ENCODE peak calls at places on chromosome 5, in four cellular contexts. P is H1, S is GM12878, Q is HepG2. Z is an unnamed sample.
A peak's percentile ranks its signal among the peaks of the same experiment; 100 is the strongest.

GRCh38 chr5:18807256-18808193 is 1173.3 kb downstream of the TAF11L14 start:
- DNase-seq in S (no peak), Q (no peak), P (no peak), Z (no peak)

GRCh38 chr5:43889238-43889637 is 286.3 kb downstream of the NNT start:
- DNase-seq in S (no peak), Q (no peak), P (no peak), Z (no peak)

GRCh38 chr5:6496207-6496584 is 47.5 kb downstream of the UBE2QL1 start:
- DNase-seq in S (peak; percentile 97), P (no peak), Q (no peak), Z (no peak)

GRCh38 chr5:141182248-141182647 is at the start of gene PCDHB16:
- DNase-seq in P (peak; percentile 78), S (no peak), Q (peak; percentile 53), Z (peak; percentile 40)

GRCh38 chr5:160923927-160924705 is 72.1 kb upstream of the ATP10B start:
- DNase-seq in S (no peak), P (no peak), Q (peak; percentile 67), Z (peak; percentile 20)

GRCh38 chr5:61933787-61934626 is 372.0 kb upstream of the KIF2A start:
- DNase-seq in Q (peak; percentile 44), P (peak; percentile 69), S (peak; percentile 7), Z (peak; percentile 56)

GRCh38 chr5:122419195-122419894 is 107.3 kb downstream of the SNCAIP start:
- DNase-seq in S (no peak), P (no peak), Q (no peak), Z (no peak)

GRCh38 chr5:88804444-88804843 is 78.5 kb downstream of the MEF2C start:
- DNase-seq in Q (no peak), P (no peak), S (no peak), Z (no peak)

GRCh38 chr5:120413706-120414105 is 50.4 kb upstream of the PRR16 start:
- DNase-seq in S (no peak), P (no peak), Q (no peak), Z (no peak)

GRCh38 chr5:169650701-169651331 is 13.7 kb downstream of the DOCK2 start:
- DNase-seq in Q (no peak), P (no peak), S (peak; percentile 76), Z (no peak)

GRCh38 chr5:142984016-142984415 is 213.8 kb downstream of the ARHGAP26 start:
- DNase-seq in P (no peak), Q (no peak), S (no peak), Z (no peak)

GRCh38 chr5:137617806-137618205 is 118.1 kb downstream of the KLHL3 start:
- DNase-seq in S (no peak), Q (no peak), P (no peak), Z (no peak)

GRCh38 chr5:159449925-159450324 is 119.6 kb upstream of the IL12B start:
- DNase-seq in S (no peak), Q (no peak), P (no peak), Z (no peak)

GRCh38 chr5:1294839-1295649 is at the start of gene TERT:
- DNase-seq in Q (no peak), S (no peak), P (peak; percentile 93), Z (no peak)

GRCh38 chr5:135242496-135243193 is 156.4 kb downstream of the MACROH2A1 start:
- DNase-seq in S (no peak), P (no peak), Q (no peak), Z (no peak)

GRCh38 chr5:94267350-94267899 is 351.0 kb downstream of the KIAA0825 start:
- DNase-seq in Q (no peak), S (no peak), P (no peak), Z (no peak)

GRCh38 chr5:173293817-173294672 is 34.2 kb downstream of the STC2 start:
- DNase-seq in Q (peak; percentile 78), S (peak; percentile 35), P (peak; percentile 91), Z (no peak)

GRCh38 chr5:108461628-108462367 is 79.9 kb upstream of the FBXL17 start:
- DNase-seq in S (no peak), Q (no peak), P (no peak), Z (no peak)

GRCh38 chr5:15785636-15786035 is 285.7 kb downstream of the FBXL7 start:
- DNase-seq in P (no peak), S (no peak), Q (no peak), Z (no peak)

GRCh38 chr5:103938151-103938671 is 375.6 kb upstream of the NUDT12 start:
- DNase-seq in Q (no peak), P (no peak), S (no peak), Z (no peak)

DNA sequence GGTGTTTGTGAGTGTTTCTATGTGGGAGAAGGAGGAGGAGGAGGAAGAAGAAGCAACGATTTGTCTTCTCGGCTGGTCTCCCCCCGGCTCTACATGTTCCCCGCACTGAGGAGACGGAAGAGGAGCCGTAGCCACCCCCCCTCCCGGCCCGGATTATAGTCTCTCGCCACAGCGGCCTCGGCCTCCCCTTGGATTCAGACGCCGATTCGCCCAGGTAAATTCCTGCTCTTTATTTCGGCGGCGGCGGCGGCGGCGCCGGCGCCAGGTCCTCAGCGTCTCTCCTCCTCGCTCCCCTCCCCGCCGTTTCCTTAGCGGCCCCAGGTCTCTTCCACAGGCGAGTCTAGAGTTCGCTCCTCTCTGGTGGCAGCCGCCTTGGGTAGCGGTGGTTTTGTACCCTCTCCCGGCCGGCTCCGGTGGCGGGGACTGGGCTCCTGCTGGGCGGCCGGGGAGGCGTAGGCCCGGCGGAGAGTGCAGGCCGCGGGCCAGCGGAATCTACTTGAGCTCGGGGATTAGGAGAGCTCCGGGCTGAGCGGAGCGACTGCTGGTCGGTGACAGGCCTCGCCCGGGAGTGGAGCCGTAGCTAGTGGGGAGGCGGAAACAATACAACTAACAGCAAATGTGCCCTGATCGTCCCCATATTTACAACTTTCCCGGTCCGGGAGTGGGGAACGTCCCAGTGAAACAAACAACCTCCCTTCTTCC is 547 bp downstream of the NIPBL start:
- DNase-seq in S (no peak), P (peak; percentile 76), Q (peak; percentile 21), Z (no peak)
- H3K4me3 ChIP-seq in S (peak overlapping the region; percentile 95), P (peak overlapping the region; percentile 73), Q (peak overlapping the region; percentile 94), Z (peak overlapping the region; percentile 86)

DNA sequence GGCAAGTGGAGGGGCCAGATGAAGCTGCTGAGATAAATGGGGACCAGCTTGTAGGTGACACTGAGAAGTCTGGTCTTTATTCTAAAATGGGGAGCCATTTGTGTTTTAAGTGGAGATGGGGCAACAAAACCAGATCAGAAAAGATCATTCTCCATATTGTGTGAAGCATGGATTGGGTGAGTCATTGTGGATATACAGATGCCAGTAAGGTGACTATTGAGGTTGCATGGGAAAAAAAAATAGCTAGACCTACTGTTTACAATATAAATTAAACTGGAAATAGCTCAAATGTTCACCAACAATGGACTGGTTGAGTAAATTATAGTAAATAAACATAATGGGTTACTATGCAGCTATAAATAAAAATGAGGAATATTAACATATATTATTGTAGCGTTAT is 5.4 kb upstream of the MAP1B start:
- DNase-seq in S (no peak), Q (no peak), P (no peak), Z (no peak)
- TF ChIP-seq SUZ12 in S (no peak), Q (no peak), P (no peak), Z (no peak)

DNA sequence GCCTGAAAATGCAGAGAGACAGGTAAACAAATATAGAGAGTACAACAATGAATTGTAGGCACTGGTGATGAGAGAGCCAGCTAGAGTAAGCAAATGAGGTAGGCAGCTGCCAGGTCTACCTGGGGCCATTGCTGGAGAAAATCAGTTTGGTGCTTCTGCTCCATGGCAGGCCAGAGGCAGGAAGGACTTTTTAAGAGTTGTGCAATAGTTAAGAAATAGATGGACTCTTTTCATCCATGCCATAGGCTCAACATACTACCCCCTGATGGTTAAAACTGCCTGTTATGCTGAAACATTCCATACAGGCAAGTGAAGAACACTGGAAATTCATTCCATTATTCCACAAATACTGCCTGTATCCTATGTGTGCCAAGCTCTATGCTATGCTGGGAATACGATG is 86.5 kb upstream of the CCDC112 start:
- DNase-seq in S (no peak), P (no peak), Q (no peak), Z (no peak)
- H3K9me3 ChIP-seq in S (no peaks in the 10 kb centered on the region), P (no peaks in the 10 kb centered on the region), Q (no peaks in the 10 kb centered on the region), Z (no peaks in the 10 kb centered on the region)

GRCh38 chr5:176816043-176816745 is 5.8 kb downstream of the UNC5A start:
- DNase-seq in S (no peak), Q (no peak), P (no peak), Z (no peak)

GRCh38 chr5:176818391-176819098 is 8.2 kb downstream of the UNC5A start:
- DNase-seq in Q (peak; percentile 42), S (peak; percentile 34), P (no peak), Z (no peak)

GRCh38 chr5:176816791-176817272 is 6.5 kb downstream of the UNC5A start:
- DNase-seq in P (peak; percentile 58), Q (no peak), S (no peak), Z (no peak)

GRCh38 chr5:176817864-176818377 is 7.6 kb downstream of the UNC5A start:
- DNase-seq in Q (no peak), P (peak; percentile 79), S (no peak), Z (peak; percentile 40)

GRCh38 chr5:176817369-176817841 is 7.0 kb downstream of the UNC5A start:
- DNase-seq in P (peak; percentile 66), S (no peak), Q (no peak), Z (no peak)
- H3K4me3 ChIP-seq in P (peak overlapping the region; percentile 28), S (no peak overlapping the region), Q (peak overlapping the region; percentile 51), Z (peak overlapping the region; percentile 24)

GRCh38 chr5:38780950-38781349 is 64.9 kb upstream of the OSMR start:
- DNase-seq in P (no peak), Q (no peak), S (no peak), Z (no peak)
- TF ChIP-seq SUZ12 in P (no peak), Q (no peak), S (no peak), Z (no peak)